ENCODE peak calls at places on chromosomes 1 and 21, in nine cellular contexts. One of them, this sample, is unnamed.

GRCh38 chr1:213425631-213426030 is 374.6 kb downstream of the RPS6KC1 start:
- DNase-seq in memory B cell: no peak
- DNase-seq in stimulated activated CD8-positive, alpha-beta memory T cell treated with anti-CD3 and anti-CD28 coated beads, Interleukin-7, amount 100 ng/mL, for 4 hours: no peak
- DNase-seq in posterior cingulate gyrus: no peak
- DNase-seq in T-helper 1 cell: no peak
- DNase-seq in NCI-H2081: no peak
- DNase-seq in cardiac muscle cell: no peak
- DNase-seq in anterior cingulate cortex: no peak
- DNase-seq in foreskin fibroblast: no peak
- DNase-seq in this sample: no peak

GRCh38 chr1:241624925-241625324 is 15.2 kb downstream of the CHML start:
- DNase-seq in T-helper 1 cell: no peak
- DNase-seq in memory B cell: no peak
- DNase-seq in posterior cingulate gyrus: no peak
- DNase-seq in NCI-H2081: no peak
- DNase-seq in stimulated activated CD8-positive, alpha-beta memory T cell treated with anti-CD3 and anti-CD28 coated beads, Interleukin-7, amount 100 ng/mL, for 4 hours: no peak
- DNase-seq in cardiac muscle cell: peak
- DNase-seq in foreskin fibroblast: no peak
- DNase-seq in anterior cingulate cortex: no peak
- DNase-seq in this sample: no peak

GRCh38 chr1:179743679-179744400 is 749 bp downstream of the FAM163A start:
- DNase-seq in stimulated activated CD8-positive, alpha-beta memory T cell treated with anti-CD3 and anti-CD28 coated beads, Interleukin-7, amount 100 ng/mL, for 4 hours: no peak
- DNase-seq in posterior cingulate gyrus: no peak
- DNase-seq in foreskin fibroblast: no peak
- DNase-seq in cardiac muscle cell: peak
- DNase-seq in T-helper 1 cell: no peak
- DNase-seq in NCI-H2081: no peak
- DNase-seq in memory B cell: no peak
- DNase-seq in anterior cingulate cortex: no peak
- DNase-seq in this sample: no peak

GRCh38 chr21:8993284-8993942 is 1528.0 kb upstream of the TPTE start:
- DNase-seq in stimulated activated CD8-positive, alpha-beta memory T cell treated with anti-CD3 and anti-CD28 coated beads, Interleukin-7, amount 100 ng/mL, for 4 hours: no peak
- DNase-seq in foreskin fibroblast: no peak
- DNase-seq in NCI-H2081: no peak
- DNase-seq in cardiac muscle cell: no peak
- DNase-seq in memory B cell: no peak
- DNase-seq in anterior cingulate cortex: no peak
- DNase-seq in posterior cingulate gyrus: no peak
- DNase-seq in T-helper 1 cell: no peak
- DNase-seq in this sample: no peak

GRCh38 chr1:196590959-196591358 is 17.3 kb downstream of the KCNT2 start:
- DNase-seq in T-helper 1 cell: no peak
- DNase-seq in anterior cingulate cortex: no peak
- DNase-seq in stimulated activated CD8-positive, alpha-beta memory T cell treated with anti-CD3 and anti-CD28 coated beads, Interleukin-7, amount 100 ng/mL, for 4 hours: no peak
- DNase-seq in memory B cell: no peak
- DNase-seq in NCI-H2081: no peak
- DNase-seq in posterior cingulate gyrus: no peak
- DNase-seq in foreskin fibroblast: no peak
- DNase-seq in cardiac muscle cell: no peak
- DNase-seq in this sample: no peak

GRCh38 chr21:25512095-25513086 is 94.9 kb downstream of the MRPL39 start:
- DNase-seq in posterior cingulate gyrus: no peak
- DNase-seq in memory B cell: no peak
- DNase-seq in NCI-H2081: no peak
- DNase-seq in T-helper 1 cell: no peak
- DNase-seq in stimulated activated CD8-positive, alpha-beta memory T cell treated with anti-CD3 and anti-CD28 coated beads, Interleukin-7, amount 100 ng/mL, for 4 hours: no peak
- DNase-seq in foreskin fibroblast: no peak
- DNase-seq in anterior cingulate cortex: no peak
- DNase-seq in cardiac muscle cell: no peak
- DNase-seq in this sample: no peak

GRCh38 chr21:36183144-36183795 is 26.6 kb downstream of the DOP1B start:
- DNase-seq in stimulated activated CD8-positive, alpha-beta memory T cell treated with anti-CD3 and anti-CD28 coated beads, Interleukin-7, amount 100 ng/mL, for 4 hours: no peak
- DNase-seq in cardiac muscle cell: peak
- DNase-seq in memory B cell: no peak
- DNase-seq in T-helper 1 cell: no peak
- DNase-seq in anterior cingulate cortex: no peak
- DNase-seq in foreskin fibroblast: no peak
- DNase-seq in NCI-H2081: no peak
- DNase-seq in posterior cingulate gyrus: no peak
- DNase-seq in this sample: no peak

GRCh38 chr1:107419003-107419402 is 278.2 kb downstream of the NTNG1 start:
- DNase-seq in foreskin fibroblast: no peak
- DNase-seq in stimulated activated CD8-positive, alpha-beta memory T cell treated with anti-CD3 and anti-CD28 coated beads, Interleukin-7, amount 100 ng/mL, for 4 hours: no peak
- DNase-seq in memory B cell: no peak
- DNase-seq in NCI-H2081: no peak
- DNase-seq in posterior cingulate gyrus: no peak
- DNase-seq in anterior cingulate cortex: no peak
- DNase-seq in T-helper 1 cell: no peak
- DNase-seq in cardiac muscle cell: no peak
- DNase-seq in this sample: no peak

GRCh38 chr1:15963363-15963967 is 12.4 kb downstream of the ZBTB17 start:
- DNase-seq in NCI-H2081: no peak
- DNase-seq in cardiac muscle cell: no peak
- DNase-seq in foreskin fibroblast: no peak
- DNase-seq in stimulated activated CD8-positive, alpha-beta memory T cell treated with anti-CD3 and anti-CD28 coated beads, Interleukin-7, amount 100 ng/mL, for 4 hours: no peak
- DNase-seq in T-helper 1 cell: no peak
- DNase-seq in posterior cingulate gyrus: no peak
- DNase-seq in memory B cell: no peak
- DNase-seq in anterior cingulate cortex: no peak
- DNase-seq in this sample: no peak

This sample was measured in T-helper 9 cell.